ENCODE peak calls at places on chromosomes 1 and 21, in nine cellular contexts. U, K, O, L, R, Z, D, V and C are unnamed samples.

GRCh38 chr1:169890761-169891538 is 2.7 kb downstream of the SCYL3 start:
- ATAC-seq in U (peak; percentile 42), K (peak; percentile 16), O (no peak), L (no peak), R (peak; percentile 47), Z (peak; percentile 55), D (no peak), V (no peak), C (no peak)

GRCh38 chr1:93817819-93818569 is 61.0 kb downstream of the DNTTIP2 start:
- ATAC-seq in U (peak; percentile 48), K (peak; percentile 68), O (peak; percentile 71), L (no peak), R (peak; percentile 55), Z (peak; percentile 84), D (no peak), V (no peak), C (no peak)

GRCh38 chr21:17414766-17415165 is 98.1 kb upstream of the CXADR start:
- ATAC-seq in U (no peak), K (no peak), O (no peak), L (no peak), R (no peak), Z (no peak), D (no peak), V (no peak), C (no peak)

GRCh38 chr1:165290143-165290542 is 66.4 kb downstream of the LMX1A start:
- ATAC-seq in U (no peak), K (no peak), O (no peak), L (no peak), R (no peak), Z (no peak), D (no peak), V (no peak), C (no peak)

GRCh38 chr1:22177354-22178003 is 34.6 kb upstream of the WNT4 start:
- ATAC-seq in U (no peak), K (no peak), O (no peak), L (no peak), R (peak; percentile 78), Z (peak; percentile 63), D (no peak), V (no peak), C (no peak)

GRCh38 chr1:3097231-3097630 is 28.2 kb downstream of the PRDM16 start:
- ATAC-seq in U (no peak), K (no peak), O (no peak), L (no peak), R (no peak), Z (no peak), D (peak; percentile 23), V (no peak), C (no peak)

GRCh38 chr1:99365545-99365944 is 101.3 kb downstream of the PLPPR4 start:
- ATAC-seq in U (no peak), K (no peak), O (no peak), L (no peak), R (no peak), Z (no peak), D (no peak), V (no peak), C (no peak)

GRCh38 chr1:100757946-100758345 is 38.4 kb downstream of the VCAM1 start:
- ATAC-seq in U (no peak), K (no peak), O (no peak), L (no peak), R (no peak), Z (no peak), D (peak; percentile 91), V (no peak), C (no peak)

GRCh38 chr1:45410850-45411509 is 70.7 kb upstream of the MUTYH start:
- ATAC-seq in U (no peak), K (no peak), O (no peak), L (no peak), R (no peak), Z (no peak), D (no peak), V (no peak), C (no peak)

GRCh38 chr1:239814306-239814881 is 277.3 kb upstream of the FMN2 start:
- ATAC-seq in U (no peak), K (no peak), O (no peak), L (peak; percentile 65), R (peak; percentile 84), Z (peak; percentile 83), D (no peak), V (peak; percentile 65), C (peak; percentile 84)

GRCh38 chr1:100699744-100700143 is 19.8 kb upstream of the VCAM1 start:
- ATAC-seq in U (no peak), K (no peak), O (no peak), L (no peak), R (no peak), Z (no peak), D (no peak), V (no peak), C (no peak)

GRCh38 chr1:243474384-243474851 is 218.6 kb downstream of the SDCCAG8 start:
- ATAC-seq in U (no peak), K (no peak), O (no peak), L (no peak), R (no peak), Z (peak; percentile 71), D (no peak), V (peak; percentile 75), C (no peak)

GRCh38 chr1:34924759-34925555 is 4.5 kb downstream of the DLGAP3 start:
- ATAC-seq in U (peak; percentile 53), K (no peak), O (no peak), L (peak; percentile 55), R (no peak), Z (peak; percentile 34), D (peak; percentile 71), V (peak; percentile 31), C (no peak)

GRCh38 chr1:116133696-116134095 is 22.5 kb downstream of the MAB21L3 start:
- ATAC-seq in U (no peak), K (no peak), O (no peak), L (no peak), R (no peak), Z (no peak), D (no peak), V (no peak), C (no peak)

GRCh38 chr1:44288883-44289282 is 66.2 kb downstream of the ERI3 start:
- ATAC-seq in U (no peak), K (no peak), O (no peak), L (no peak), R (no peak), Z (no peak), D (no peak), V (no peak), C (no peak)

GRCh38 chr1:170935231-170935630 is at the start of gene MROH9:
- ATAC-seq in U (no peak), K (no peak), O (no peak), L (no peak), R (no peak), Z (no peak), D (no peak), V (no peak), C (no peak)

GRCh38 chr1:246001142-246001812 is 505.8 kb downstream of the SMYD3 start:
- ATAC-seq in U (no peak), K (no peak), O (no peak), L (no peak), R (no peak), Z (no peak), D (no peak), V (no peak), C (no peak)

GRCh38 chr21:44547656-44548331 is 3.5 kb downstream of the KRTAP10-2 start:
- ATAC-seq in U (peak; percentile 81), K (peak; percentile 83), O (no peak), L (no peak), R (peak; percentile 69), Z (peak; percentile 88), D (no peak), V (no peak), C (no peak)

GRCh38 chr1:162578936-162579335 is 17.4 kb downstream of the UAP1 start:
- ATAC-seq in U (no peak), K (no peak), O (no peak), L (no peak), R (no peak), Z (no peak), D (no peak), V (no peak), C (no peak)

GRCh38 chr1:224381880-224382548 is 25.3 kb downstream of the CNIH4 start:
- ATAC-seq in U (peak; percentile 14), K (no peak), O (no peak), L (no peak), R (peak; percentile 85), Z (peak; percentile 83), D (no peak), V (no peak), C (no peak)

GRCh38 chr1:67771152-67771551 is 62.1 kb downstream of the GNG12 start:
- ATAC-seq in U (no peak), K (no peak), O (no peak), L (no peak), R (peak; percentile 8), Z (no peak), D (no peak), V (peak; percentile 61), C (no peak)

GRCh38 chr1:180507826-180508724 is 5.7 kb upstream of the ACBD6 start:
- ATAC-seq in U (no peak), K (peak; percentile 83), O (no peak), L (no peak), R (no peak), Z (no peak), D (no peak), V (no peak), C (no peak)

GRCh38 chr1:161176468-161177111 is 717 bp downstream of the B4GALT3 start:
- ATAC-seq in U (no peak), K (no peak), O (no peak), L (peak; percentile 36), R (no peak), Z (no peak), D (peak; percentile 1), V (peak; percentile 8), C (no peak)

GRCh38 chr21:17796503-17796902 is 22.7 kb downstream of the C21orf91 start:
- ATAC-seq in U (no peak), K (no peak), O (no peak), L (no peak), R (no peak), Z (no peak), D (no peak), V (no peak), C (no peak)

GRCh38 chr1:185539277-185539943 is 194.8 kb upstream of the HMCN1 start:
- ATAC-seq in U (no peak), K (peak; percentile 28), O (no peak), L (no peak), R (peak; percentile 63), Z (peak; percentile 67), D (no peak), V (peak; percentile 43), C (no peak)

GRCh38 chr21:31107151-31107785 is 69.0 kb upstream of the KRTAP19-8 start:
- ATAC-seq in U (no peak), K (no peak), O (no peak), L (no peak), R (no peak), Z (no peak), D (no peak), V (no peak), C (no peak)

GRCh38 chr1:154407021-154407865 is 2.1 kb downstream of the IL6R start:
- ATAC-seq in U (no peak), K (no peak), O (peak; percentile 56), L (no peak), R (peak; percentile 54), Z (peak; percentile 39), D (no peak), V (no peak), C (no peak)